ENCODE peak calls at places on chromosome 11, in nine cellular contexts. One of them, this sample, is unnamed.

GRCh38 chr11:90846628-90847027 is 623.8 kb upstream of the CHORDC1 start:
- DNase-seq in glutamatergic neuron: no peak
- DNase-seq in HepG2: no peak
- DNase-seq in AG09309: no peak
- DNase-seq in cardiac fibroblast: no peak
- DNase-seq in fibroblast of pulmonary artery: no peak
- DNase-seq in lower leg skin: no peak
- DNase-seq in astrocyte of the spinal cord: no peak
- DNase-seq in prostate gland: no peak
- DNase-seq in this sample: no peak

GRCh38 chr11:21105196-21105917 is 436.0 kb downstream of the NELL1 start:
- DNase-seq in glutamatergic neuron: no peak
- DNase-seq in HepG2: no peak
- DNase-seq in AG09309: no peak
- DNase-seq in cardiac fibroblast: no peak
- DNase-seq in fibroblast of pulmonary artery: no peak
- DNase-seq in lower leg skin: no peak
- DNase-seq in astrocyte of the spinal cord: no peak
- DNase-seq in prostate gland: no peak
- DNase-seq in this sample: no peak

GRCh38 chr11:63505857-63506528 is at the start of gene LGALS12:
- DNase-seq in glutamatergic neuron: no peak
- DNase-seq in HepG2: no peak
- DNase-seq in AG09309: no peak
- DNase-seq in cardiac fibroblast: no peak
- DNase-seq in fibroblast of pulmonary artery: peak
- DNase-seq in lower leg skin: no peak
- DNase-seq in astrocyte of the spinal cord: peak
- DNase-seq in prostate gland: no peak
- DNase-seq in this sample: no peak

GRCh38 chr11:57294225-57295131 is 30.3 kb downstream of the TNKS1BP1 start:
- DNase-seq in glutamatergic neuron: no peak
- DNase-seq in HepG2: no peak
- DNase-seq in AG09309: no peak
- DNase-seq in cardiac fibroblast: peak
- DNase-seq in fibroblast of pulmonary artery: peak
- DNase-seq in lower leg skin: no peak
- DNase-seq in astrocyte of the spinal cord: peak
- DNase-seq in prostate gland: peak
- DNase-seq in this sample: no peak

GRCh38 chr11:112320668-112321067 is 60.0 kb upstream of the PLET1 start:
- DNase-seq in glutamatergic neuron: no peak
- DNase-seq in HepG2: peak
- DNase-seq in AG09309: no peak
- DNase-seq in cardiac fibroblast: peak
- DNase-seq in fibroblast of pulmonary artery: peak
- DNase-seq in lower leg skin: peak
- DNase-seq in astrocyte of the spinal cord: peak
- DNase-seq in prostate gland: peak
- DNase-seq in this sample: no peak

GRCh38 chr11:102850973-102851745 is 7.8 kb upstream of the MMP3 start:
- DNase-seq in glutamatergic neuron: no peak
- DNase-seq in HepG2: no peak
- DNase-seq in AG09309: peak
- DNase-seq in cardiac fibroblast: peak
- DNase-seq in fibroblast of pulmonary artery: peak
- DNase-seq in lower leg skin: no peak
- DNase-seq in astrocyte of the spinal cord: peak
- DNase-seq in prostate gland: no peak
- DNase-seq in this sample: no peak

GRCh38 chr11:110737591-110737990 is 25.4 kb upstream of the ARHGAP20 start:
- DNase-seq in glutamatergic neuron: no peak
- DNase-seq in HepG2: no peak
- DNase-seq in AG09309: no peak
- DNase-seq in cardiac fibroblast: no peak
- DNase-seq in fibroblast of pulmonary artery: no peak
- DNase-seq in lower leg skin: no peak
- DNase-seq in astrocyte of the spinal cord: no peak
- DNase-seq in prostate gland: no peak
- DNase-seq in this sample: no peak

GRCh38 chr11:80620867-80621266 is 1180.0 kb upstream of the TENM4 start:
- DNase-seq in glutamatergic neuron: no peak
- DNase-seq in HepG2: no peak
- DNase-seq in AG09309: no peak
- DNase-seq in cardiac fibroblast: no peak
- DNase-seq in fibroblast of pulmonary artery: no peak
- DNase-seq in lower leg skin: no peak
- DNase-seq in astrocyte of the spinal cord: no peak
- DNase-seq in prostate gland: no peak
- DNase-seq in this sample: no peak

GRCh38 chr11:10295056-10295901 is 1.3 kb upstream of the SBF2 start:
- DNase-seq in glutamatergic neuron: no peak
- DNase-seq in HepG2: no peak
- DNase-seq in AG09309: no peak
- DNase-seq in cardiac fibroblast: no peak
- DNase-seq in fibroblast of pulmonary artery: no peak
- DNase-seq in lower leg skin: no peak
- DNase-seq in astrocyte of the spinal cord: no peak
- DNase-seq in prostate gland: no peak
- DNase-seq in this sample: no peak

GRCh38 chr11:119014209-119014924 is 3.8 kb downstream of the RPS25 start:
- DNase-seq in glutamatergic neuron: no peak
- DNase-seq in HepG2: no peak
- DNase-seq in AG09309: no peak
- DNase-seq in cardiac fibroblast: no peak
- DNase-seq in fibroblast of pulmonary artery: no peak
- DNase-seq in lower leg skin: no peak
- DNase-seq in astrocyte of the spinal cord: no peak
- DNase-seq in prostate gland: no peak
- DNase-seq in this sample: no peak

GRCh38 chr11:61131186-61131585 is 28.9 kb downstream of the CD5 start:
- DNase-seq in glutamatergic neuron: no peak
- DNase-seq in HepG2: no peak
- DNase-seq in AG09309: no peak
- DNase-seq in cardiac fibroblast: no peak
- DNase-seq in fibroblast of pulmonary artery: no peak
- DNase-seq in lower leg skin: no peak
- DNase-seq in astrocyte of the spinal cord: no peak
- DNase-seq in prostate gland: no peak
- DNase-seq in this sample: no peak

GRCh38 chr11:84899740-84900139 is 727.4 kb downstream of the DLG2 start:
- DNase-seq in glutamatergic neuron: no peak
- DNase-seq in HepG2: peak
- DNase-seq in AG09309: no peak
- DNase-seq in cardiac fibroblast: no peak
- DNase-seq in fibroblast of pulmonary artery: no peak
- DNase-seq in lower leg skin: no peak
- DNase-seq in astrocyte of the spinal cord: peak
- DNase-seq in prostate gland: no peak
- DNase-seq in this sample: no peak
- TF ChIP-seq CTCF in glutamatergic neuron: peak
- TF ChIP-seq CTCF in HepG2: no peak
- TF ChIP-seq CTCF in AG09309: peak
- TF ChIP-seq CTCF in cardiac fibroblast: peak
- TF ChIP-seq CTCF in fibroblast of pulmonary artery: no peak
- TF ChIP-seq CTCF in lower leg skin: no peak
- TF ChIP-seq CTCF in astrocyte of the spinal cord: peak
- TF ChIP-seq CTCF in prostate gland: no peak
- TF ChIP-seq CTCF in this sample: peak

DNA sequence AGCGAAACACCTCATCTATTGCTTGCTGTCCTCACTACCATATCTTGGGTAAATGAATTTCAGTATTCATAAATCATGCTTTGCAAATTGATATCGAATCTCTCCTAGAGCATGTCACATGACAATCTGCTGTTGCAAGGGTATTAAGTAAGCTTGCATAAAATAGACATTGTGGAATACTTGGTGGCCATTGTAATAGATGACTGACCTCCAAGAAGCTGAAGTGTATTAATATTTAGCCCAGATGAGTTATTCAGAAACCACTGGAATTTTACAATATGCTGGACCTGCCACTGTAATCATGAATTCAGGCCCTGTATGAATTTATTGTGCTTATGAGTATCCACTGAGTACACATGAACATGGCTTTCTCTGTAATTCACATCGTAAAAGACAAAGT is 289.7 kb upstream of the ARHGAP42 start:
- DNase-seq in glutamatergic neuron: no peak
- DNase-seq in HepG2: no peak
- DNase-seq in AG09309: no peak
- DNase-seq in cardiac fibroblast: no peak
- DNase-seq in fibroblast of pulmonary artery: no peak
- DNase-seq in lower leg skin: no peak
- DNase-seq in astrocyte of the spinal cord: no peak
- DNase-seq in prostate gland: no peak
- DNase-seq in this sample: no peak
- TF ChIP-seq CTCF in glutamatergic neuron: no peak
- TF ChIP-seq CTCF in HepG2: no peak
- TF ChIP-seq CTCF in AG09309: no peak
- TF ChIP-seq CTCF in cardiac fibroblast: no peak
- TF ChIP-seq CTCF in fibroblast of pulmonary artery: no peak
- TF ChIP-seq CTCF in lower leg skin: no peak
- TF ChIP-seq CTCF in astrocyte of the spinal cord: no peak
- TF ChIP-seq CTCF in prostate gland: no peak
- TF ChIP-seq CTCF in this sample: no peak

DNA sequence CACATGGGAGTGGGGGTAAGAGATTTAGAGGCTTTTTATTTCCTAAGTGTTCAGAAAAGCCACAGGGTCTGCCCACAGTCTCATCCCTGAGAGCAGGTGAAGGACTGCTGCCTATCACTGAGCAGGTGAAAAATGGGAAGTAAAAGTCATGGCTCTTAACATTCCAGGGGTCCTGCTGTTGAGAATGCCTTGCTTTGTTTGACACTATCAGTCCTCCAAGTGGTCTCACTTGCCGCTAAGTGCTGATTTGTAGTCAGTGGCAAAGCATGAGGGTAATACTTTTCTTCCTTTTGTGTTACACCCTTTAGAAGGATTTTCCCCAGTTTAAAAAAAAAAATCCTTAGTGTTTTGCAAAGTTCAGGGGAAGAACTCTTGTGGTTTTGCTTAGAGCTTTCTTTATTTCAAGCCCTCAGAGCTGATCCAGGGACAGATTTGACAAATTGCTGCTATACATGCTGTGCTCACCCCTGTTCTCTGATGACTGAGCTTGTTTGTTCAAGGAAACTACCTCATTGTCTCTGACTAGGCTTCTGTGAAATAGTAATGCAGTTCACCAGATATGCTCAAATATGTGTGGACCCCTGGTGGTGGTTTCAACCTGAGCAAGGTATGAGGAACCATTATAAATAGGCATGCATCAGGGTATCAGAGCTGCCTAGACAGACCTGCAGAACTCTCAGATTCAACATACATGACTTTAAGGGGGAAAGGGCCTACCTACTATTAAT is 141.0 kb downstream of the ARHGAP42 start:
- DNase-seq in glutamatergic neuron: no peak
- DNase-seq in HepG2: peak
- DNase-seq in AG09309: no peak
- DNase-seq in cardiac fibroblast: peak
- DNase-seq in fibroblast of pulmonary artery: peak
- DNase-seq in lower leg skin: no peak
- DNase-seq in astrocyte of the spinal cord: peak
- DNase-seq in prostate gland: no peak
- DNase-seq in this sample: peak
- TF ChIP-seq CTCF in glutamatergic neuron: no peak
- TF ChIP-seq CTCF in HepG2: peak
- TF ChIP-seq CTCF in AG09309: no peak
- TF ChIP-seq CTCF in cardiac fibroblast: peak
- TF ChIP-seq CTCF in fibroblast of pulmonary artery: peak
- TF ChIP-seq CTCF in lower leg skin: no peak
- TF ChIP-seq CTCF in astrocyte of the spinal cord: peak
- TF ChIP-seq CTCF in prostate gland: no peak
- TF ChIP-seq CTCF in this sample: peak

DNA sequence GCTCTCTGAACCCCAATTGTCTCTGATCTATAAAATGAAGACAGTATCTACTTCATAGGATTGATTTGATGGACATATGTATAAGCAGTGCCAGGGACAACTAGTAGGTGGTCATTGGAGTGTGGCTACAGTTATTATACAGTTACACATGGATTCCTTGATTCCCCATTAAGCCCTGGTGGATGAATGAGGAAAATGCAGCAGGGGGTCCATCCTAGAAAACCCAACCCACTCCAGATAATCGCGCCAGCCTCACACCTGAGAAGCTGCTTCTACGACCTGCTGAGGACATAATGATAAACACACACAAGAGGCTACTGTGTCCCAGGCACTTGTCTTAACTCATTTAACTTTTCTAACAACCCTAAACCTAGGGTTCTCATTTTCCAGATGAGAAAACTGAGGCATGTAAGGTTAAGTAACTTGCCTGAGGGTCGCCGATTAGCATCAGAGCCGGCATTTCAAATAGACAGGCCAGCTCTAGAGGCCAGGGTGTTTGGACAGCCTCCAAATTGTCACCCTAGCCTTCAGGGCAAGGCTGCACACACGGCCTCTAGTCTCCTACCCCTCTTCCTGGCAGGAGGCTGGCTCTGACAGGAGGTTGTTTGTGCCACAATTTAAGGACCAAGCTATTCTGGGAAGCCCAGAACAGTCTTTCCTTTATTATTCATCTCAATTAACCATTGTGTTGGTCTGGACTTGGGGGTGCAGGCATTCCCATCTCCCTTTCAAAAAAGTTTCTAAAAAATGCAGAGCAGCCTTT is 3.8 kb upstream of the C11orf91 start:
- DNase-seq in glutamatergic neuron: no peak
- DNase-seq in HepG2: no peak
- DNase-seq in AG09309: no peak
- DNase-seq in cardiac fibroblast: peak
- DNase-seq in fibroblast of pulmonary artery: no peak
- DNase-seq in lower leg skin: no peak
- DNase-seq in astrocyte of the spinal cord: no peak
- DNase-seq in prostate gland: no peak
- DNase-seq in this sample: no peak
- TF ChIP-seq CTCF in glutamatergic neuron: peak
- TF ChIP-seq CTCF in HepG2: no peak
- TF ChIP-seq CTCF in AG09309: no peak
- TF ChIP-seq CTCF in cardiac fibroblast: peak
- TF ChIP-seq CTCF in fibroblast of pulmonary artery: peak
- TF ChIP-seq CTCF in lower leg skin: no peak
- TF ChIP-seq CTCF in astrocyte of the spinal cord: no peak
- TF ChIP-seq CTCF in prostate gland: no peak
- TF ChIP-seq CTCF in this sample: no peak